ENCODE peak calls at places on chromosomes 12 and 14, in nine cellular contexts. B is right atrium auricular region; E is PC-9; M is WTC11; F is CD4-positive, alpha-beta T cell; L is glutamatergic neuron; X is AG09309; C is fibroblast of the aortic adventitia; A is uterus. U is an unnamed sample.

GRCh38 chr12:20366776-20367409 is 1.4 kb upstream of the PDE3A start:
- DNase-seq in B (no peak), E (no peak), M (no peak), F (no peak), L (no peak), X (no peak), C (no peak), A (no peak), U (no peak)

GRCh38 chr14:61561657-61562276 is 133.5 kb upstream of the HIF1A start:
- DNase-seq in B (peak), E (peak), M (no peak), F (no peak), L (no peak), X (peak), C (peak), A (peak), U (peak)

GRCh38 chr12:22499445-22499844 is 44.9 kb downstream of the C2CD5 start:
- DNase-seq in B (no peak), E (no peak), M (no peak), F (no peak), L (no peak), X (no peak), C (no peak), A (no peak), U (no peak)

GRCh38 chr12:61846805-61847204 is 413.4 kb upstream of the USP15 start:
- DNase-seq in B (no peak), E (no peak), M (no peak), F (no peak), L (no peak), X (no peak), C (no peak), A (no peak), U (no peak)

GRCh38 chr12:27524839-27525238 is 833 bp downstream of the PPFIBP1 start:
- DNase-seq in B (no peak), E (peak), M (no peak), F (no peak), L (no peak), X (no peak), C (peak), A (no peak), U (no peak)

GRCh38 chr12:132414634-132415340 is 75.2 kb upstream of the FBRSL1 start:
- DNase-seq in B (peak), E (peak), M (peak), F (peak), L (peak), X (peak), C (peak), A (peak), U (peak)

GRCh38 chr14:60064491-60065072 is 27.1 kb upstream of the PCNX4 start:
- DNase-seq in B (no peak), E (no peak), M (no peak), F (no peak), L (no peak), X (no peak), C (peak), A (no peak), U (no peak)

GRCh38 chr14:84131924-84132323 is 1398.0 kb upstream of the FLRT2 start:
- DNase-seq in B (no peak), E (no peak), M (no peak), F (no peak), L (no peak), X (no peak), C (no peak), A (no peak), U (no peak)

GRCh38 chr14:97414718-97415098 is 617.5 kb downstream of the VRK1 start:
- DNase-seq in B (no peak), E (no peak), M (no peak), F (no peak), L (no peak), X (no peak), C (no peak), A (no peak), U (no peak)

GRCh38 chr14:38867561-38868150 is 235.4 kb downstream of the SEC23A start:
- DNase-seq in B (peak), E (peak), M (peak), F (peak), L (peak), X (peak), C (peak), A (peak), U (peak)

GRCh38 chr12:97471194-97471593 is 8.6 kb downstream of the RMST start:
- DNase-seq in B (no peak), E (no peak), M (no peak), F (no peak), L (no peak), X (no peak), C (no peak), A (no peak), U (no peak)

GRCh38 chr14:84272290-84272721 is 1257.6 kb upstream of the FLRT2 start:
- DNase-seq in B (no peak), E (no peak), M (no peak), F (no peak), L (no peak), X (no peak), C (peak), A (no peak), U (no peak)

GRCh38 chr14:90820958-90821357 is 4.7 kb upstream of the TTC7B start:
- DNase-seq in B (no peak), E (no peak), M (no peak), F (peak), L (no peak), X (peak), C (peak), A (no peak), U (no peak)

GRCh38 chr12:131865196-131865875 is 29.1 kb upstream of the ULK1 start:
- DNase-seq in B (no peak), E (peak), M (no peak), F (no peak), L (no peak), X (no peak), C (no peak), A (no peak), U (no peak)

GRCh38 chr12:52681551-52682380 is 1.6 kb upstream of the KRT1 start:
- DNase-seq in B (no peak), E (no peak), M (no peak), F (peak), L (no peak), X (no peak), C (no peak), A (no peak), U (no peak)

GRCh38 chr12:52872644-52873384 is 24.0 kb upstream of the KRT78 start:
- DNase-seq in B (no peak), E (no peak), M (no peak), F (no peak), L (no peak), X (no peak), C (no peak), A (no peak), U (no peak)

GRCh38 chr12:51913071-51914033 is 6.0 kb downstream of the ACVRL1 start:
- DNase-seq in B (no peak), E (no peak), M (peak), F (no peak), L (no peak), X (no peak), C (no peak), A (no peak), U (no peak)

GRCh38 chr12:92995258-92995905 is 66.3 kb upstream of the EEA1 start:
- DNase-seq in B (no peak), E (no peak), M (no peak), F (no peak), L (no peak), X (no peak), C (no peak), A (no peak), U (no peak)

GRCh38 chr12:65948320-65949008 is 124.2 kb downstream of the HMGA2 start:
- DNase-seq in B (no peak), E (peak), M (no peak), F (no peak), L (no peak), X (peak), C (peak), A (peak), U (peak)

GRCh38 chr14:65370890-65371289 is 41.6 kb upstream of the FUT8 start:
- DNase-seq in B (no peak), E (no peak), M (no peak), F (no peak), L (no peak), X (no peak), C (no peak), A (no peak), U (no peak)

GRCh38 chr14:95980402-95980801 is 58.8 kb upstream of the C14orf132 start:
- DNase-seq in B (no peak), E (no peak), M (no peak), F (no peak), L (no peak), X (no peak), C (no peak), A (no peak), U (no peak)

GRCh38 chr12:19299765-19300164 is 139.5 kb upstream of the AEBP2 start:
- DNase-seq in B (no peak), E (peak), M (no peak), F (no peak), L (no peak), X (no peak), C (no peak), A (no peak), U (no peak)

GRCh38 chr14:51609987-51610283 is 41.8 kb upstream of the FRMD6 start:
- DNase-seq in B (no peak), E (no peak), M (no peak), F (no peak), L (no peak), X (no peak), C (no peak), A (no peak), U (no peak)

GRCh38 chr12:54417712-54418440 is 1.2 kb downstream of the ITGA5 start:
- DNase-seq in B (no peak), E (no peak), M (peak), F (peak), L (no peak), X (no peak), C (no peak), A (no peak), U (no peak)

GRCh38 chr12:121036810-121037326 is 2.2 kb downstream of the OASL start:
- DNase-seq in B (no peak), E (no peak), M (no peak), F (no peak), L (no peak), X (peak), C (peak), A (no peak), U (peak)

GRCh38 chr14:84527706-84528105 is 1002.2 kb upstream of the FLRT2 start:
- DNase-seq in B (no peak), E (no peak), M (no peak), F (no peak), L (no peak), X (no peak), C (no peak), A (no peak), U (no peak)

GRCh38 chr12:119869720-119870119 is 7.4 kb downstream of the CIT start:
- DNase-seq in B (peak), E (peak), M (no peak), F (no peak), L (peak), X (peak), C (peak), A (no peak), U (peak)

GRCh38 chr12:116979109-116979508 is 68.4 kb downstream of the FBXW8 start:
- DNase-seq in B (no peak), E (no peak), M (no peak), F (no peak), L (no peak), X (no peak), C (no peak), A (no peak), U (no peak)

GRCh38 chr12:104219361-104219892 is 3.8 kb downstream of the TXNRD1 start:
- DNase-seq in B (no peak), E (peak), M (no peak), F (no peak), L (no peak), X (peak), C (peak), A (no peak), U (peak)

GRCh38 chr14:23177181-23177580 is 6.3 kb downstream of the SLC7A8 start:
- DNase-seq in B (no peak), E (no peak), M (no peak), F (no peak), L (no peak), X (no peak), C (no peak), A (no peak), U (no peak)

GRCh38 chr12:118611295-118611694 is 234.9 kb downstream of the SUDS3 start:
- DNase-seq in B (no peak), E (no peak), M (peak), F (no peak), L (peak), X (no peak), C (no peak), A (no peak), U (no peak)

GRCh38 chr14:71290960-71291466 is 383.8 kb downstream of the PCNX1 start:
- DNase-seq in B (no peak), E (peak), M (no peak), F (no peak), L (no peak), X (peak), C (peak), A (no peak), U (peak)

GRCh38 chr14:23864252-23864651 is 89.3 kb upstream of the DHRS4 start:
- DNase-seq in B (no peak), E (no peak), M (no peak), F (no peak), L (peak), X (no peak), C (no peak), A (no peak), U (no peak)

GRCh38 chr12:94322346-94322745 is 137.3 kb downstream of the CEP83 start:
- DNase-seq in B (no peak), E (no peak), M (no peak), F (no peak), L (no peak), X (no peak), C (peak), A (no peak), U (no peak)

GRCh38 chr12:111121840-111122239 is 201.5 kb upstream of the MYL2 start:
- DNase-seq in B (no peak), E (no peak), M (no peak), F (no peak), L (no peak), X (no peak), C (no peak), A (no peak), U (no peak)
- TF ChIP-seq CTCF in B (no peak), E (no peak), M (no peak), F (no peak), L (no peak), X (no peak), C (no peak), A (no peak), U (no peak)

GRCh38 chr14:68630611-68631013 is 162.3 kb downstream of the ZFP36L1 start:
- DNase-seq in B (no peak), E (no peak), M (no peak), F (no peak), L (no peak), X (no peak), C (peak), A (no peak), U (no peak)

GRCh38 chr14:68631691-68632590 is 160.9 kb downstream of the ZFP36L1 start:
- DNase-seq in B (no peak), E (no peak), M (no peak), F (no peak), L (no peak), X (no peak), C (no peak), A (no peak), U (no peak)

GRCh38 chr14:68632591-68632895 is 160.3 kb downstream of the ZFP36L1 start:
- DNase-seq in B (no peak), E (no peak), M (no peak), F (no peak), L (no peak), X (no peak), C (no peak), A (no peak), U (no peak)

GRCh38 chr14:68630081-68630571 is 162.7 kb downstream of the ZFP36L1 start:
- DNase-seq in B (no peak), E (no peak), M (no peak), F (no peak), L (no peak), X (no peak), C (no peak), A (no peak), U (no peak)

GRCh38 chr14:68631058-68631690 is 161.7 kb downstream of the ZFP36L1 start:
- DNase-seq in B (no peak), E (no peak), M (no peak), F (no peak), L (no peak), X (no peak), C (no peak), A (no peak), U (no peak)
- TF ChIP-seq CTCF in B (no peak), E (no peak), M (no peak), F (no peak), L (no peak), X (no peak), C (no peak), A (no peak), U (no peak)

DNA sequence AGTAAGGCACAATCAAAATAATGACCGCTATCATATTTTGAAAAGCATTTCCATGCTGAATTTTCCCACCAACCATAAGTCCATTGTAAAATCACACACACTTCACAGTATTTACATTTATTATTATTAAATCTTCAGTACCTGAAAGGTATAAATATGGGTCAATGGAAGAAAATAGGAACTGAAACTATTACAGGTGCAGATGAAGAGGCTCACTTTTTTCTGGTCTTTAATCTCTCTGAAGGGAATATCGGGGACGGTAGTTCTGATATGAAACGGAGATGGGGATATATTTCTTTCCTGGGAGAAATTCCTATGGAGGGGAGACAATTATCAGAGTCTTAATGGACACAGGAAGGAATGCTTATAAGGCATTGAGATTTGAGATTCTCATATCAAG is 28.4 kb downstream of the CLEC1A start:
- DNase-seq in B (no peak), E (no peak), M (no peak), F (no peak), L (no peak), X (no peak), C (no peak), A (no peak), U (no peak)
- TF ChIP-seq CTCF in B (no peak), E (no peak), M (no peak), F (no peak), L (no peak), X (no peak), C (no peak), A (no peak), U (no peak)

GRCh38 chr14:93824518-93825234 is 36.4 kb upstream of the PRIMA1 start:
- DNase-seq in B (no peak), E (no peak), M (no peak), F (no peak), L (no peak), X (no peak), C (no peak), A (no peak), U (no peak)
- TF ChIP-seq CTCF in B (no peak), E (no peak), M (no peak), F (no peak), L (no peak), X (no peak), C (no peak), A (no peak), U (no peak)

GRCh38 chr12:124856132-124856841 is 7.4 kb downstream of the SCARB1 start:
- DNase-seq in B (no peak), E (no peak), M (no peak), F (no peak), L (no peak), X (no peak), C (no peak), A (no peak), U (no peak)
- TF ChIP-seq CTCF in B (peak), E (no peak), M (no peak), F (no peak), L (no peak), X (no peak), C (no peak), A (no peak), U (no peak)

GRCh38 chr12:69708649-69709048 is 9.5 kb upstream of the BEST3 start:
- DNase-seq in B (no peak), E (no peak), M (no peak), F (no peak), L (no peak), X (no peak), C (no peak), A (no peak), U (no peak)
- TF ChIP-seq CTCF in B (no peak), E (peak), M (no peak), F (no peak), L (peak), X (no peak), C (peak), A (no peak), U (no peak)

GRCh38 chr14:102213984-102214658 is 74.4 kb downstream of the WDR20 start:
- DNase-seq in B (no peak), E (no peak), M (no peak), F (no peak), L (no peak), X (no peak), C (no peak), A (no peak), U (no peak)
- TF ChIP-seq CTCF in B (no peak), E (peak), M (no peak), F (no peak), L (no peak), X (no peak), C (peak), A (no peak), U (peak)